ENCODE peak calls at places on chromosomes 3 and 15, in five cellular contexts. I, D, A, M and H are unnamed samples.

GRCh38 chr3:149490260-149490971 is 15.9 kb downstream of the TM4SF4 start:
- DNase-seq in I (no peak), D (no peak), A (no peak), M (no peak), H (no peak)

GRCh38 chr15:89122532-89123525 is 34.6 kb downstream of the ABHD2 start:
- DNase-seq in I (no peak), D (no peak), A (no peak), M (no peak), H (no peak)

GRCh38 chr3:37093481-37093880 is 80.9 kb downstream of the LRRFIP2 start:
- DNase-seq in I (no peak), D (no peak), A (no peak), M (no peak), H (no peak)

GRCh38 chr15:100997442-100997841 is 78.3 kb downstream of the LRRK1 start:
- DNase-seq in I (no peak), D (no peak), A (no peak), M (no peak), H (no peak)

GRCh38 chr3:55664387-55664786 is 177.3 kb upstream of the WNT5A start:
- DNase-seq in I (no peak), D (peak; percentile 36), A (no peak), M (peak; percentile 35), H (no peak)

GRCh38 chr15:81784751-81785150 is 261.1 kb downstream of the MEX3B start:
- DNase-seq in I (no peak), D (no peak), A (no peak), M (no peak), H (no peak)

GRCh38 chr3:194731496-194732073 is 45.9 kb downstream of the FAM43A start:
- DNase-seq in I (no peak), D (no peak), A (no peak), M (no peak), H (no peak)

GRCh38 chr15:62591842-62592838 is 427.1 kb upstream of the C2CD4B start:
- DNase-seq in I (peak; percentile 21), D (no peak), A (no peak), M (no peak), H (no peak)

GRCh38 chr15:63200464-63201242 is 11.2 kb downstream of the RAB8B start:
- DNase-seq in I (no peak), D (no peak), A (no peak), M (no peak), H (no peak)

GRCh38 chr3:196883361-196883760 is 15.6 kb downstream of the SENP5 start:
- DNase-seq in I (no peak), D (no peak), A (no peak), M (no peak), H (no peak)

GRCh38 chr15:58520464-58520863 is 88.7 kb downstream of the LIPC start:
- DNase-seq in I (no peak), D (no peak), A (no peak), M (no peak), H (no peak)

GRCh38 chr15:48541659-48542334 is 103.7 kb downstream of the FBN1 start:
- DNase-seq in I (no peak), D (no peak), A (no peak), M (no peak), H (no peak)

GRCh38 chr3:181176610-181177009 is 187.1 kb upstream of the DNAJC19 start:
- DNase-seq in I (peak; percentile 15), D (no peak), A (peak; percentile 76), M (peak; percentile 2), H (no peak)

GRCh38 chr3:152338159-152338720 is 69.5 kb downstream of the MBNL1 start:
- DNase-seq in I (no peak), D (no peak), A (no peak), M (no peak), H (no peak)

GRCh38 chr3:112321867-112322652 is 10.9 kb upstream of the CD200 start:
- DNase-seq in I (peak; percentile 84), D (no peak), A (no peak), M (no peak), H (no peak)

GRCh38 chr15:91258436-91258779 is 158.4 kb downstream of the SV2B start:
- DNase-seq in I (peak; percentile 3), D (no peak), A (no peak), M (no peak), H (no peak)

GRCh38 chr15:20348900-20349773 is 192.5 kb downstream of the GOLGA6L6 start:
- DNase-seq in I (no peak), D (no peak), A (peak; percentile 53), M (no peak), H (no peak)

GRCh38 chr3:65181397-65181871 is 493.6 kb upstream of the ADAMTS9 start:
- DNase-seq in I (no peak), D (no peak), A (no peak), M (no peak), H (no peak)

GRCh38 chr3:162337630-162338029 is 841.0 kb downstream of the OTOL1 start:
- DNase-seq in I (no peak), D (no peak), A (no peak), M (no peak), H (no peak)

GRCh38 chr3:162329514-162329913 is 832.9 kb downstream of the OTOL1 start:
- DNase-seq in I (no peak), D (no peak), A (no peak), M (no peak), H (no peak)

GRCh38 chr3:162332344-162332743 is 835.7 kb downstream of the OTOL1 start:
- DNase-seq in I (no peak), D (no peak), A (no peak), M (no peak), H (no peak)

GRCh38 chr3:162338514-162338913 is 841.9 kb downstream of the OTOL1 start:
- DNase-seq in I (no peak), D (no peak), A (no peak), M (no peak), H (no peak)

GRCh38 chr3:162334537-162334936 is 837.9 kb downstream of the OTOL1 start:
- DNase-seq in I (no peak), D (no peak), A (no peak), M (no peak), H (no peak)
- H3K9me3 ChIP-seq in I (no peaks in the 10 kb centered on the region), D (no peaks in the 10 kb centered on the region), A (peaks cover 13% of the 10 kb centered on the region), M (no peaks in the 10 kb centered on the region), H (no peaks in the 10 kb centered on the region)

GRCh38 chr3:189842681-189843602 is 211.8 kb downstream of the TP63 start:
- DNase-seq in I (peak; percentile 16), D (no peak), A (no peak), M (no peak), H (no peak)
- H3K9me3 ChIP-seq in I (no peaks in the 10 kb centered on the region), D (no peaks in the 10 kb centered on the region), A (no peaks in the 10 kb centered on the region), M (no peaks in the 10 kb centered on the region), H (no peaks in the 10 kb centered on the region)

DNA sequence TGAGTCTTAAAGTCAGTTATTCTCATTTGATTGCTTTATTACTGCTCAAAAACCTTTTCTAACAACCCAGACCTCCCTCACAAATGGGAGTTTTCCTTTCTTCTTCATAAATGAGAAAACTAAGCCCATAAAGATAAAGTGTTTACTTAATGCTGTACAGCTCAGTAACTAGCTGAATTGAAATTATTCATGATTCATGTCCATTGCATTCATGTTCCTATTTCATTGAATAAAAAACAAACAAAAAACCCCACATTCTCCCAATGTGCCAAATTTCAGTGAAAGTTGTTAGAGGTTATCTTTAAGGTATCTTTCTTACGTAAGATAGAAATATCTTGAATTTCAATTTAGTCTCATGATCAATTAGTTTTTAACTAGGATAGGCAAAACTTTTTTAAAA is 2.8 kb downstream of the PLSCR2 start:
- DNase-seq in I (no peak), D (no peak), A (no peak), M (no peak), H (no peak)
- H3K9me3 ChIP-seq in I (no peaks in the 10 kb centered on the region), D (no peaks in the 10 kb centered on the region), A (no peaks in the 10 kb centered on the region), M (no peaks in the 10 kb centered on the region), H (no peaks in the 10 kb centered on the region)

GRCh38 chr15:25250906-25251622 is 187.8 kb downstream of the UBE3A start:
- DNase-seq in I (no peak), D (no peak), A (peak; percentile 20), M (no peak), H (no peak)
- H3K9me3 ChIP-seq in I (peaks cover 12% of the 10 kb centered on the region), D (no peaks in the 10 kb centered on the region), A (peaks cover 60% of the 10 kb centered on the region), M (no peaks in the 10 kb centered on the region), H (no peaks in the 10 kb centered on the region)

GRCh38 chr15:25181290-25182097 is 226.7 kb downstream of the SNRPN start:
- DNase-seq in I (no peak), D (no peak), A (peak; percentile 19), M (no peak), H (peak; percentile 5)
- H3K9me3 ChIP-seq in I (peaks cover 50% of the 10 kb centered on the region), D (no peaks in the 10 kb centered on the region), A (peaks cover 89% of the 10 kb centered on the region), M (no peaks in the 10 kb centered on the region), H (no peaks in the 10 kb centered on the region)

DNA sequence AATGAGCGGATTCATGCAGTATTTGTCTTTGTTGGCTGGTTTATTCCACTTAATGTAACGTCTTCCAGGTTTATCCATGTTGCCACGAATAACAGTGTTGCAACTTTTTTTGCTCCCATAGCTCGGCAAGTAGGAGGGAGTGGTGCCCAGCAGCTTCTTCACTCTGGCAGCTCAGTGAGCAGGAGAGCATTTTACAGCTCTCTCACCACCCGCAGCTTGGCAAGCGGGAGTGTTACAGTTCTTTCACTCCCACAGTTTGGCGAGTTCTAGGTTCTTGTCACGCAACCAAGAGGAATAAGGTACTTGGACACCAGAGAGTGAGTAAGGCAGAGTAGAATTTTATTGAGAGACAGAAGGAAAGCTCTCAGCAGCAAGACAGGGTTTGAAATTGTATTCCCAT is 935.2 kb downstream of the TBL1XR1 start:
- DNase-seq in I (no peak), D (no peak), A (no peak), M (no peak), H (no peak)
- H3K9me3 ChIP-seq in I (peaks cover 9% of the 10 kb centered on the region), D (no peaks in the 10 kb centered on the region), A (peaks cover 7% of the 10 kb centered on the region), M (no peaks in the 10 kb centered on the region), H (no peaks in the 10 kb centered on the region)

GRCh38 chr15:25407950-25408349 is 30.9 kb downstream of the UBE3A start:
- DNase-seq in I (no peak), D (no peak), A (no peak), M (no peak), H (no peak)
- H3K9me3 ChIP-seq in I (no peaks in the 10 kb centered on the region), D (no peaks in the 10 kb centered on the region), A (no peaks in the 10 kb centered on the region), M (no peaks in the 10 kb centered on the region), H (no peaks in the 10 kb centered on the region)

GRCh38 chr15:25068696-25069095 is 113.9 kb downstream of the SNRPN start:
- DNase-seq in I (no peak), D (no peak), A (no peak), M (no peak), H (no peak)

GRCh38 chr15:25067725-25068309 is 113.0 kb downstream of the SNRPN start:
- DNase-seq in I (no peak), D (no peak), A (no peak), M (no peak), H (no peak)

GRCh38 chr15:25066708-25067107 is 111.9 kb downstream of the SNRPN start:
- DNase-seq in I (no peak), D (no peak), A (no peak), M (no peak), H (no peak)

GRCh38 chr15:25065286-25065685 is 110.5 kb downstream of the SNRPN start:
- DNase-seq in I (no peak), D (no peak), A (no peak), M (no peak), H (no peak)

DNA sequence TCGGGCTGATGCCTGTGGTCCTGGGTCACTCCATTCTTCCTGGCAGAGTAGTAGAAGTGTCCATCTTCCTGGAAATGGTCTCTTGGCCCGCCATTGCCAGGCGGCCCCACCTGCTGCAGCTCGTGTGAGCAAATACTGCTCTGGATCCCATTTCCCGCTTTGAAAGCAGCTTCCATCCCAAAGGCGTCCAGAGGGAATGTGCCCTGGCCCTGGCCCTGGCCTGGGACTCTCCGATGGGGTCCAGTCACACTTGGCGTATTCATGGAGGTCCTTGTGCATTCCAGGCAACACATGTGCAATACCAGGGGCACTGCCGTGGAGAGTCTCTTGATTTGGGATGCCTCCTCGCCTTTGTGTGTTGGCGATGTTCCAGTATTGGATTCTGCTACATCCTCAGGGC is 111.1 kb downstream of the SNRPN start:
- DNase-seq in I (no peak), D (no peak), A (no peak), M (no peak), H (no peak)
- H3K9me3 ChIP-seq in I (peaks cover 96% of the 10 kb centered on the region), D (peaks cover 81% of the 10 kb centered on the region), A (peaks cover 100% of the 10 kb centered on the region), M (peaks cover 100% of the 10 kb centered on the region), H (peaks cover 50% of the 10 kb centered on the region)